ENCODE peak calls at places on chromosomes 11 and 22, in six cellular contexts. N is cardiac fibroblast, X is WTC11, Y is chondrocyte, F is WERI-Rb-1, O is bronchial epithelial cell. I is an unnamed sample.

GRCh38 chr11:119696378-119697157 is 32.4 kb downstream of the NECTIN1 start:
- DNase-seq in Y (no peak), O (peak; percentile 99), N (no peak), X (no peak), F (peak; percentile 97), I (no peak)

GRCh38 chr11:122843281-122844150 is 5.2 kb downstream of the CRTAM start:
- DNase-seq in F (peak; percentile 31), N (no peak), Y (no peak), O (peak; percentile 23), X (no peak), I (no peak)

GRCh38 chr11:118264568-118265470 is 722 bp upstream of the MPZL2 start:
- DNase-seq in N (no peak), X (no peak), O (peak; percentile 50), F (peak; percentile 30), Y (no peak), I (no peak)

GRCh38 chr22:17965538-17966402 is 58.6 kb downstream of the MICAL3 start:
- DNase-seq in Y (no peak), X (no peak), F (no peak), N (no peak), O (no peak), I (no peak)

GRCh38 chr11:115008774-115009173 is 330.4 kb downstream of the NXPE2 start:
- DNase-seq in F (peak; percentile 73), X (no peak), O (no peak), N (no peak), Y (no peak), I (no peak)

GRCh38 chr11:121589946-121590537 is 137.3 kb upstream of the SORL1-AS1 start:
- DNase-seq in F (no peak), N (no peak), O (no peak), X (no peak), Y (no peak), I (no peak)

GRCh38 chr11:2584812-2585565 is 114.8 kb downstream of the KCNQ1OT1 start:
- DNase-seq in N (no peak), X (peak; percentile 10), Y (peak; percentile 82), O (no peak), F (no peak), I (peak; percentile 83)

GRCh38 chr22:37618674-37619073 is 10.0 kb downstream of the GGA1 start:
- DNase-seq in N (no peak), F (no peak), Y (no peak), O (no peak), X (no peak), I (no peak)

GRCh38 chr11:63537293-63538101 is 889 bp downstream of the PLAAT4 start:
- DNase-seq in O (no peak), N (peak; percentile 97), F (no peak), Y (no peak), X (no peak), I (no peak)
- TF ChIP-seq CTCF in O (no peak), N (no peak), F (no peak), Y (no peak), X (no peak), I (no peak)

DNA sequence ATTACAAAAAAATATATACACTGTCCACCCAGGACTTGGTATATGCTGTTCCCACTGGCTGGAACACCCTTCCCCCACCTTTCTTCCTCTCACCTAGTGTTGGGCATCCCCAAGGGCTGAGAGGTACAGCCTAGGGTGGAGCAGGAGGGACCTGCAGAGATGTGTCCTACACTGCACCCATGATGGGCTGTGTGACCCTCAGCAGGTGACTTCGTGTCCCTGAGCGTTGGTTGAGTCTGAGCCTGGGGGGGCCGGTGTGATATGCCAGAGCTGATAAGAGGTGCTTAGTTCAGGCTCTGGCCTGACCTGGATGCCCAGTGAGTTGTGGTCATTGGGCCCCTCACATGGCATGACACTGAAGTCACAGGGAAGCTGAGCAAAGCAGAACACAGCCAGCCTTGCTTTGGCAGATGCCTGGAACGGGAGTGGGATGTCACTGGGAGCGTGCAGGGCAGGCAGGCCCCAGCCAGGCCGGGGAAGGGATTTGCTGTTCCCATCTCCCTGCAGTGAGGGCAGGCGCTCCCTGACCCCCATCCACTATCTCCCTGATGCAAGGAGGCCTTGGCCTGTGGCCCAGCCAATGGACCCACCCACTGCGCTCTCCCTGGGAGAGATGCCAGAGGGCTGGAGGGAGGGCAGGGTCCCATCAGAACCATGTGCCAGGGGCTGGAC is 139.1 kb downstream of the MN1 start:
- DNase-seq in Y (no peak), O (no peak), X (no peak), F (no peak), N (peak; percentile 90), I (no peak)
- TF ChIP-seq CTCF in Y (no peak), O (no peak), X (no peak), F (no peak), N (no peak), I (no peak)

GRCh38 chr11:110478410-110478809 is 48.7 kb downstream of the FDX1 start:
- DNase-seq in X (peak; percentile 86), O (no peak), N (no peak), F (peak; percentile 31), Y (no peak), I (no peak)
- TF ChIP-seq CTCF in X (peak; percentile 65), O (peak; percentile 10), N (no peak), F (peak; percentile 31), Y (peak; percentile 52), I (no peak)

DNA sequence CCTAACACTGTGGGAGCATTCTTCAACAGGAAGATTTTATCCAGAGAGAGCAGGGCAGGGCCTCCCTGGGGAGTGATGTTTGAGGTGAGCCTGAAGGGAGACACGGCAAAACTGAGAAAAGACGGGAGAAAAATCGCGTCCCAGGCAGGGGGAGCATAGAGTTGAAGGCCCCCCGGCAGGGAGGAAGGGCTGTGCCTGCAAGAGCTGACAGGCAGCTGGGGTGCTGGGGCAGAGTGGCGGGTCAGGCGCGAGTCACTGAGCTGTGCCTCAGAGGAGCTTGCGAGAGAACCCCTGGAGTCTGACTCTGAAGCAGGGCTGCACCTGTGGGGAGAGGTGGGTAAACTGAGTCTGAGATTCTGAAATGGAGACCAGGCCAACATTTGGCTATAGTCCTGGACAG is 14.8 kb downstream of the PKNOX2 start:
- DNase-seq in N (no peak), O (no peak), F (no peak), X (no peak), Y (no peak), I (no peak)
- TF ChIP-seq CTCF in N (no peak), O (no peak), F (no peak), X (no peak), Y (no peak), I (no peak)

DNA sequence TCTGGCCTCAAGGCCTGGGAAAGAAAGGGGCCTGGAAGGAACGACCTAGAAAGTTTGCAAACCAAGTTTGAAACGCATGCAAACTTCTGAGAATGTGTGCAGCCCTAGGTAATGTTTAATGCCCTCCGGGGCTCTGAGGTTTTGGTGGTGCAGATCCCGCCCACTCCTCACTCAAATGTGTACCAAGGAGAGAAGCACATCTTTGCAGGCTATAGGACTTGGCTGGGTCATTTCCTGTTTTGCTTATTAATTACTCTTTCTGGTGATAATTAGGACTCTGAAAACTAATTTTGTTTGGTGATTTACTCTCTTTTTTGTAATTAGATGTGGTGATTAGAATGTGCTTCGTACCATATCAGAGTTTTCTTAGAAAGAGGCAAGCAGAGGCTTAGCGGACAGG is 625.9 kb upstream of the CADM1 start:
- DNase-seq in Y (no peak), N (no peak), O (no peak), X (no peak), F (no peak), I (no peak)
- TF ChIP-seq CTCF in Y (no peak), N (no peak), O (no peak), X (no peak), F (no peak), I (no peak)

GRCh38 chr11:70443043-70444030 is 45.0 kb downstream of the CTTN start:
- DNase-seq in O (no peak), X (no peak), N (no peak), F (peak; percentile 59), Y (no peak), I (no peak)

GRCh38 chr11:70454197-70454767 is 56.0 kb downstream of the CTTN start:
- DNase-seq in O (no peak), N (no peak), F (peak; percentile 31), Y (no peak), X (no peak), I (no peak)

GRCh38 chr11:70445091-70445490 is 46.8 kb downstream of the CTTN start:
- DNase-seq in N (no peak), F (no peak), O (no peak), Y (no peak), X (no peak), I (no peak)

GRCh38 chr11:70445605-70446004 is 47.3 kb downstream of the CTTN start:
- DNase-seq in F (no peak), O (no peak), X (no peak), N (no peak), Y (no peak), I (no peak)

DNA sequence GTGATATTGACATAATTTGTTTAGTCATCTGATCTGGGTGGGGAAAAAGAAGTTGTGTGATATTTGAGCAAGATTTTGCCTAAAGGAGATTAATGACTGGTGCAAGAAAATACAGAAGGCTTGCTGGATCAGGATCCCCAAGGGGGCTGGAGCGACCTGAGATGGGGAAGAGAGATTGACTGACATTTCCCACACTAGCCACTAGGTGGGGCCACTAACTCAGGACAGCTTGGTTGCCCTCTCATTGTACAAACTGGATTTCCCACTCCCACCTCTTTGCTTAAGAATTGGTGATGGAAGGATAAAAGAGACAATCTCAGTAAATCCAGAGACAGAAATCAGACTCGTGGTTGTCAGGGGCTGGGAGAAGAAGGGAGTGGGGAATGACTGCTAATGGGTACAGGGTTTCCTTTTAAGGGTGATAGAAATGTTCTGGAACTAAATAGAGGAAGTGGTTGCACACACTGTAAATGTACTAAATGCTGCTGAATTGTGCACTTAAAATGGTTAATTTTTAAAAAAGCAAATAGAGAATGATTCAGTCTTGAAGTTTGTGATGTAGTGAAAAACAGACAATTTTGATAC is 50.7 kb downstream of the CTTN start:
- DNase-seq in F (peak; percentile 46), O (no peak), N (no peak), Y (no peak), X (peak; percentile 49), I (no peak)
- TF ChIP-seq CTCF in F (peak; percentile 85), O (peak; percentile 53), N (peak; percentile 57), Y (peak; percentile 70), X (peak; percentile 74), I (peak; percentile 45)